ENCODE peak calls at places on chromosomes 6 and 20, in four cellular contexts. S is A549, I is GM12878, U is SK-N-SH. P is an unnamed sample.

GRCh38 chr6:114534813-114535212 is 192.0 kb upstream of the HS3ST5 start:
- DNase-seq in S (no peak), I (no peak), U (no peak), P (no peak)

GRCh38 chr20:59603176-59603575 is 1.2 kb upstream of the PHACTR3 start:
- DNase-seq in S (no peak), I (no peak), U (no peak), P (no peak)

GRCh38 chr6:158854214-158855101 is 35.3 kb upstream of the EZR start:
- DNase-seq in S (no peak), I (no peak), U (no peak), P (peak)

GRCh38 chr6:34027445-34027936 is 118.4 kb downstream of the GRM4 start:
- DNase-seq in S (peak), I (no peak), U (peak), P (peak)

GRCh38 chr6:46993846-46994245 is 48.3 kb downstream of the ADGRF1 start:
- DNase-seq in S (peak), I (no peak), U (no peak), P (peak)

GRCh38 chr6:166477647-166478365 is 95.1 kb upstream of the MPC1 start:
- DNase-seq in S (no peak), I (no peak), U (no peak), P (no peak)

GRCh38 chr20:47950103-47950502 is 164.8 kb upstream of the SULF2 start:
- DNase-seq in S (peak), I (no peak), U (peak), P (no peak)

GRCh38 chr20:45835230-45836224 is 1.9 kb downstream of the SNX21 start:
- DNase-seq in S (no peak), I (no peak), U (no peak), P (no peak)

GRCh38 chr6:130843575-130844320 is 16.5 kb downstream of the SMLR1 start:
- DNase-seq in S (peak), I (peak), U (peak), P (peak)

GRCh38 chr20:17969276-17969883 is 562 bp downstream of the MGME1 start:
- DNase-seq in S (peak), I (no peak), U (peak), P (peak)

GRCh38 chr6:168623736-168624135 is 182.8 kb downstream of the SMOC2 start:
- DNase-seq in S (no peak), I (no peak), U (no peak), P (no peak)

GRCh38 chr20:59972037-59972801 is 14.0 kb downstream of the CDH26 start:
- DNase-seq in S (no peak), I (no peak), U (no peak), P (no peak)

GRCh38 chr6:170583736-170584180 is 679 bp downstream of the PDCD2 start:
- DNase-seq in S (no peak), I (no peak), U (no peak), P (no peak)

GRCh38 chr6:97626586-97627441 is 343.8 kb upstream of the MMS22L start:
- DNase-seq in S (no peak), I (no peak), U (no peak), P (no peak)

GRCh38 chr6:493840-494239 is 102.3 kb downstream of the IRF4 start:
- DNase-seq in S (no peak), I (no peak), U (no peak), P (no peak)

GRCh38 chr6:142846883-142847287 is 98.1 kb downstream of the HIVEP2 start:
- DNase-seq in S (peak), I (no peak), U (no peak), P (peak)

GRCh38 chr6:156685823-156686428 is 91.3 kb upstream of the ARID1B start:
- DNase-seq in S (no peak), I (no peak), U (peak), P (no peak)

GRCh38 chr20:53576195-53576580 is 17.5 kb downstream of the ZNF217 start:
- DNase-seq in S (no peak), I (no peak), U (no peak), P (no peak)

GRCh38 chr20:46087161-46087560 is 2.6 kb downstream of the NCOA5 start:
- DNase-seq in S (peak), I (no peak), U (no peak), P (peak)

GRCh38 chr6:116118608-116119007 is 7.3 kb downstream of the COL10A1 start:
- DNase-seq in S (no peak), I (no peak), U (no peak), P (no peak)

GRCh38 chr20:46962452-46963195 is 68.0 kb downstream of the EYA2 start:
- DNase-seq in S (no peak), I (no peak), U (no peak), P (no peak)

GRCh38 chr6:52208612-52209011 is 22.4 kb downstream of the IL17A start:
- DNase-seq in S (no peak), I (no peak), U (no peak), P (no peak)

GRCh38 chr6:116087437-116088027 is 13.1 kb upstream of the NT5DC1 start:
- DNase-seq in S (no peak), I (peak), U (no peak), P (no peak)

GRCh38 chr20:34943808-34944568 is 11.6 kb downstream of the GSS start:
- DNase-seq in S (no peak), I (no peak), U (no peak), P (no peak)

DNA sequence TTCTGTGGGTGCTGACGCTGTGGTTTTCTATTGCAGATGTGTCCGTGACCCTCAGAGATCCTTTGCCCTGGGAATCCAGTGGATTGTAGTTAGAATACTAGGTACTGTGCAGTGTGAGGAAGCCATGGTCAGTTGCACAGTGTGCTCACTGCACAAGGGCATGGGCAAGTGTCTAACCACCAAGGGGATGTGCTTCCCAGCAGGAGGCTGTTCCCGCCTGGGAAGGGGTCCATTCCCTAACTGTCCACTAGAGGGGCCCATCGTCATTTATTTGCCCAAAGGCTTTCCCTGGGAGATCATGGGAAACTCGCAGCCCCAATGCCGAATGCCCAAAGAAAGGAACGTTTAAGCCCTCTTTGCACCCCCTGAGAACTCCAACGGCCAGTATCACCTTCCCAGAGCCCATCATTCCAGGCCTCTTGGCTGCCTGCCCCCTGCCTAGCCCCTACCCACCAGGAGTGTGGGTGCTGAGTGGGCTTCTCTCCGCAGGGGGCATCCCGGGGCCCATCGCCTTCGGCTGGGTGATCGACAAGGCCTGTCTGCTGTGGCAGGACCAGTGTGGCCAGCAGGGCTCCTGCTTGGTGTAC is 26.2 kb downstream of the SLCO4A1 start:
- DNase-seq in S (peak), I (no peak), U (peak), P (peak)
- TF ChIP-seq PBX3 in S (no peak), I (no peak), U (no peak), P (no peak)

GRCh38 chr20:38723069-38723981 is 961 bp upstream of the SLC32A1 start:
- DNase-seq in S (no peak), I (no peak), U (peak), P (no peak)
- TF ChIP-seq PBX3 in S (no peak), I (no peak), U (no peak), P (no peak)

GRCh38 chr6:42260424-42260888 is 42.8 kb upstream of the MRPS10 start:
- DNase-seq in S (peak), I (no peak), U (no peak), P (peak)
- TF ChIP-seq PBX3 in S (no peak), I (no peak), U (no peak), P (no peak)

GRCh38 chr6:151905072-151905471 is 97.6 kb downstream of the ESR1 start:
- DNase-seq in S (no peak), I (no peak), U (no peak), P (no peak)

GRCh38 chr6:151900256-151900655 is 92.8 kb downstream of the ESR1 start:
- DNase-seq in S (no peak), I (no peak), U (no peak), P (no peak)

GRCh38 chr6:151904631-151905030 is 97.1 kb downstream of the ESR1 start:
- DNase-seq in S (no peak), I (no peak), U (no peak), P (no peak)

GRCh38 chr6:151905854-151906253 is 98.4 kb downstream of the ESR1 start:
- DNase-seq in S (no peak), I (no peak), U (no peak), P (no peak)

DNA sequence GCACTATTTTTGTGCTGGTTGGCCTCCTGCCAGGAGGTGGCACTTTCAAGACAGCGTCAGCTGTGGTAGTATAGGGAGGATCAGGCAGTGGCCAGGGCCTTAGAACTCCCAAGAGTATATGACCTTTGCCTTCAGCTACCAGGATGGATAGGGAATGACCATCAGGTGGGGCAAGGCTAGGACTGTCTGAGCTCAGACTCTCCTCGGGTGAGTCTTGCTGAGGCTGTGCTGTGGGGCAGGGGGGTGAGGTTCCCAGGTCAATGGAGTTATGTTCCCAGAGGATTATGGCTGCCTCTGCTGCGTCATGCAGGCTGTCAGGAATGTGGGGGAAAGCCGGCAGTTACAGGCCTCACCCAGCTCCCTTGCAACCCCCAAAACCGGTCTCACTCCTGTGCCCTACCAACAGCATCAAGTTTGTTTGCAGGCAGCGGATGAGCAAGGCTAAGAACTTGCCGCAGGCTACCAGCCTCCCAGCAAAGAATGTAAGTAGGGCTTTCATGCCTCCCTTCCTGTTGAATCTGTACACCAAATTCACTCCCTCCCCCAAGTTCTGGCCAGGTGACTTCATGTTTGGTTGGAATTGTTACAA is 93.5 kb downstream of the ESR1 start:
- DNase-seq in S (peak), I (no peak), U (no peak), P (peak)
- TF ChIP-seq PBX3 in S (no peak), I (no peak), U (no peak), P (no peak)

DNA sequence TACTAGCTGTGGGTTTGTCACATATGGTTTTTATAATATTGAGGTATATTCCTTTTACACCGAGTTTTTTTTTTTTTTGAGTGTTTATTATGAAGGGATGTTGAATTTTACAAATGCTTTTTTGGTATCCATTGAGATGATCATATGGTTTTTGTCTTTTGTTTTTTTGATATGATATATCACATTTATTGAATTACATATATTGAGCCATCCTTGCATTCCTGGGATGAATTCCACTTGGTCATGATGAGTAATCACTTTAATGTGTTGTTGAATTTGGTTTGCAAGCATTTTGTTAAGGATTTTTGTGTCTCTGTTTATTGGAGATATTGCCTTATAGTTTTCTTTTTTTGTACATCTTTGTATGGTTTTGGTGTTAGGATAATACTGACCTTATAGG is 3.3 kb upstream of the ZNF337 start:
- DNase-seq in S (peak), I (no peak), U (no peak), P (no peak)
- TF ChIP-seq PBX3 in S (no peak), I (no peak), U (no peak), P (no peak)

DNA sequence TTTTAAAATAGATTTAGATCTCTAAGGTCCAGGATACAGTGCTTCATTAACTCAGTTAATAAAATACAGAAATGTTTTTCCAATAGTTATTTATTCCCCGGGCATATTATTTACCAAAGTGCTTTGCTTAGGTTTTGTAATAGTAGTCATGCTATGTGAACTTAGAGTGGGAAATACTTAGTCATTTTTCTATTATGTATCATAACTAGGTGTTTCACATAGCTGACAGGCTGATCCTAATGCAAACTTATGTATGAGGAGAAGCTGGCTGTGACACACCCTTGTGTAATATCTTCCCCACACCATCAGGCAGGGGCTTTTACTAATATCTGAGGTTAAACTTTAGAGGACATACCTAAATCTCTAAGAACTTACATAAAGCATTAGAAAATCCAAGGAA is 277.7 kb upstream of the RIMS1 start:
- DNase-seq in S (no peak), I (no peak), U (no peak), P (no peak)
- TF ChIP-seq PBX3 in S (no peak), I (no peak), U (no peak), P (no peak)

GRCh38 chr6:55531496-55531895 is 47.5 kb downstream of the HMGCLL1 start:
- DNase-seq in S (no peak), I (no peak), U (no peak), P (no peak)

GRCh38 chr6:55524441-55524840 is 54.6 kb downstream of the HMGCLL1 start:
- DNase-seq in S (no peak), I (no peak), U (no peak), P (no peak)

DNA sequence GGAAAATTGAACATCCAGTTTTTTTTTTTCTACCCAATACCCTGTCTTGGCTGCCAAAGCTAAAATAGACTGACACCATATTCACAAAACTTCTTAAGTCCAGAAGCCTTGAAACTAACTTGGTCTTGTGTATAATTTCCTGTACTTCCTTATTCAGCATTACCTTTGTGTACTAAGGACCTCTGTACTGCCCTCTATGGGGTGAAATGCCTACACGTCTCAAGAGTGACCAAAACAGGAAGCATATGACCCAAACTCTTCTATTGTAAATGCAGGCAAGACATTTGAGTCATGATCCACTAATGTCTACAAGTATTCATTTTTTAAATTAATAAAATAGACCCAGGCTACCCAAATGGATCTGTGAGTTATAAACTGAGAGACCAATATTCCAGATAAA is 50.4 kb downstream of the HMGCLL1 start:
- DNase-seq in S (peak), I (peak), U (no peak), P (peak)
- TF ChIP-seq PBX3 in S (no peak), I (no peak), U (no peak), P (no peak)

DNA sequence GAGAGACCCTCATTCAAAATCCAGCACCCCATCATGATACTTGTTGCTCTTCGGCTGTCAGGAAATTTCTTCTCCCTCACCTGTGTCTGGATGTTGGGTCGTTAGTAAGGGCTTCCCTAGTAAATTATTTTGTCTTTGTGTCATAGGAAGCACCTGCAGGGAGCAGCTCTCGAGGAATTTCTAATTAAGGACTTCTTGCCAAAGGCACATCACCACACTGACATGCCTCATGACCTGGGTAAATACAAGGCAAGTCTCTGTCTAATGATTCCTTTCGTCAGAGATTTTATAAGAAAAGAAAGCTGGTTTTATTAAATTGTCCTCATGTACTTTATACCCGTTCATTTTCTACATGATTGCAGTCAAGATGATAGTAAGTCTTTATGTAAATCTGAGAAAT is at the start of gene NOX3:
- DNase-seq in S (no peak), I (no peak), U (no peak), P (no peak)
- TF ChIP-seq PBX3 in S (no peak), I (no peak), U (no peak), P (no peak)

P was measured in HepG2.